ENCODE peak calls at places on chromosomes 13 and 19, in five cellular contexts. I is nucleus accumbens, J is GM04504, T is Kasumi-1, Q is LoVo. K is an unnamed sample.

GRCh38 chr19:50952890-50953289 is at the start of gene KLK5:
- DNase-seq in Q (no peak), T (no peak), J (no peak), I (no peak), K (no peak)

GRCh38 chr13:106961219-106961618 is 393.3 kb upstream of the ARGLU1 start:
- DNase-seq in Q (no peak), J (no peak), T (no peak), I (no peak), K (no peak)

GRCh38 chr19:811007-811434 is 10.7 kb downstream of the PLPPR3 start:
- DNase-seq in Q (no peak), T (no peak), J (no peak), I (no peak), K (no peak)

GRCh38 chr13:94480672-94481145 is 1.2 kb upstream of the DCT start:
- DNase-seq in Q (no peak), I (no peak), T (peak; percentile 74), J (peak; percentile 17), K (no peak)

GRCh38 chr19:887072-887471 is 5.9 kb downstream of the MED16 start:
- DNase-seq in T (no peak), J (no peak), I (no peak), Q (no peak), K (no peak)

GRCh38 chr19:18776736-18777135 is 14.4 kb downstream of the COMP start:
- DNase-seq in I (no peak), J (no peak), T (no peak), Q (no peak), K (no peak)

GRCh38 chr19:821976-822773 is 420 bp upstream of the PLPPR3 start:
- DNase-seq in Q (no peak), J (no peak), I (no peak), T (peak; percentile 29), K (no peak)

GRCh38 chr19:10344780-10345179 is 5.4 kb upstream of the ICAM3 start:
- DNase-seq in I (no peak), T (no peak), Q (no peak), J (no peak), K (no peak)

GRCh38 chr13:106527806-106528205 is 7.7 kb downstream of the EFNB2 start:
- DNase-seq in I (no peak), T (no peak), Q (no peak), J (no peak), K (no peak)

GRCh38 chr19:16381756-16382401 is 57.3 kb downstream of the KLF2 start:
- DNase-seq in I (no peak), T (no peak), Q (no peak), J (peak; percentile 67), K (no peak)

GRCh38 chr19:16590876-16591802 is 18.9 kb upstream of the SLC35E1 start:
- DNase-seq in I (no peak), Q (no peak), J (no peak), T (no peak), K (no peak)

GRCh38 chr13:76597868-76598267 is 288.3 kb downstream of the KCTD12 start:
- DNase-seq in I (no peak), T (no peak), J (no peak), Q (no peak), K (no peak)

GRCh38 chr13:74778946-74779345 is 644.7 kb upstream of the KLF12 start:
- DNase-seq in J (no peak), T (no peak), I (no peak), Q (no peak), K (no peak)

GRCh38 chr13:46369506-46370268 is 17.4 kb downstream of the RUBCNL start:
- DNase-seq in T (no peak), J (peak; percentile 57), Q (no peak), I (no peak), K (no peak)

GRCh38 chr13:37225414-37226047 is 120.1 kb upstream of the CSNK1A1L start:
- DNase-seq in I (no peak), J (peak; percentile 27), T (no peak), Q (no peak), K (no peak)

GRCh38 chr19:3132971-3133792 is 2.7 kb upstream of the GNA15 start:
- DNase-seq in T (peak; percentile 89), I (no peak), J (peak; percentile 63), Q (no peak), K (peak; percentile 83)

GRCh38 chr13:75547917-75548316 is 1.7 kb upstream of the UCHL3 start:
- DNase-seq in J (no peak), T (no peak), I (no peak), Q (no peak), K (no peak)

GRCh38 chr19:7904074-7905020 is 670 bp downstream of the MAP2K7 start:
- DNase-seq in Q (peak; percentile 55), T (no peak), I (no peak), J (no peak), K (peak; percentile 69)

GRCh38 chr13:24629320-24629719 is 50.9 kb upstream of the ATP12A start:
- DNase-seq in Q (no peak), I (no peak), J (no peak), T (no peak), K (no peak)

GRCh38 chr13:51608857-51609406 is 24.7 kb downstream of the WDFY2 start:
- DNase-seq in I (no peak), T (no peak), Q (no peak), J (no peak), K (peak; percentile 34)

GRCh38 chr19:45498411-45499195 is at the start of gene PPM1N:
- DNase-seq in T (peak; percentile 11), J (no peak), Q (no peak), I (no peak), K (peak; percentile 86)

GRCh38 chr13:48493851-48494250 is 39.0 kb downstream of the RCBTB2 start:
- DNase-seq in Q (peak; percentile 10), T (no peak), J (no peak), I (no peak), K (no peak)

GRCh38 chr19:48284891-48285290 is 15.0 kb downstream of the ZNF114 start:
- DNase-seq in J (no peak), Q (no peak), I (no peak), T (no peak), K (no peak)

GRCh38 chr19:18096258-18096657 is 1.3 kb upstream of the MAST3 start:
- DNase-seq in T (no peak), J (no peak), I (no peak), Q (no peak), K (no peak)